ENCODE peak calls at places on chromosomes 11 and 22, in six cellular contexts. A is ACHN; N is BJ; K is activated CD4-positive, CD25-positive, alpha-beta regulatory T cell treated with anti-CD3 and anti-CD28 coated beads, Interleukin-2, amount 50 U/mL, for 72 hours; B is OCI-LY7; G is RPMI8226. F is an unnamed sample.

GRCh38 chr22:49827307-49827852 is 293 bp downstream of the BRD1 start:
- DNase-seq in A (peak), N (no peak), G (peak), K (no peak), B (no peak), F (no peak)

GRCh38 chr11:62880803-62881578 is at the start of gene SLC3A2:
- DNase-seq in G (peak), N (peak), A (peak), B (peak), K (peak), F (peak)

GRCh38 chr22:40153186-40153585 is 24.5 kb upstream of the TNRC6B start:
- DNase-seq in B (no peak), A (no peak), G (no peak), K (no peak), N (no peak), F (no peak)

GRCh38 chr22:50082961-50083461 is 2.2 kb downstream of the MLC1 start:
- DNase-seq in G (peak), A (no peak), N (no peak), B (no peak), K (no peak), F (no peak)

GRCh38 chr22:19407649-19408606 is 23.6 kb downstream of the HIRA start:
- DNase-seq in B (no peak), N (no peak), A (no peak), K (no peak), G (no peak), F (no peak)

GRCh38 chr11:47248304-47248663 is 330 bp downstream of the ACP2 start:
- DNase-seq in B (peak), N (no peak), A (peak), K (no peak), G (peak), F (peak)

GRCh38 chr11:61153593-61154090 is 7.6 kb downstream of the VPS37C start:
- DNase-seq in B (no peak), K (no peak), A (no peak), G (no peak), N (no peak), F (no peak)

GRCh38 chr11:69151811-69152210 is 3.9 kb upstream of the SMIM38 start:
- DNase-seq in G (no peak), A (no peak), N (no peak), K (no peak), B (no peak), F (no peak)

GRCh38 chr22:44605486-44605885 is 96.5 kb upstream of the PRR5 start:
- DNase-seq in B (no peak), K (no peak), A (no peak), G (peak), N (no peak), F (no peak)

GRCh38 chr22:31240011-31240410 is 27.9 kb downstream of the LIMK2 start:
- DNase-seq in A (no peak), B (no peak), N (no peak), K (no peak), G (no peak), F (no peak)

GRCh38 chr11:112537846-112538330 is 277.2 kb upstream of the PLET1 start:
- DNase-seq in B (no peak), A (no peak), N (no peak), K (no peak), G (no peak), F (no peak)

GRCh38 chr11:61922539-61922938 is 5.2 kb upstream of the RAB3IL1 start:
- DNase-seq in A (no peak), G (peak), N (peak), K (no peak), B (no peak), F (peak)

GRCh38 chr11:68364581-68364980 is 52.2 kb downstream of the LRP5 start:
- DNase-seq in A (no peak), N (no peak), G (no peak), B (no peak), K (no peak), F (no peak)

GRCh38 chr11:23310276-23310675 is 450.0 kb upstream of the CCDC179 start:
- DNase-seq in G (no peak), K (no peak), B (no peak), A (no peak), N (no peak), F (no peak)

GRCh38 chr11:86106916-86107315 is 38.0 kb upstream of the PICALM start:
- DNase-seq in A (no peak), K (no peak), G (no peak), B (no peak), N (no peak), F (no peak)

GRCh38 chr11:15139958-15140659 is 25.4 kb downstream of the INSC start:
- DNase-seq in N (no peak), G (no peak), B (no peak), A (no peak), K (no peak), F (no peak)

GRCh38 chr11:44708063-44708462 is 18.7 kb upstream of the TSPAN18 start:
- DNase-seq in G (no peak), A (no peak), B (no peak), K (no peak), N (no peak), F (no peak)

GRCh38 chr11:112345708-112346107 is 85.0 kb upstream of the PLET1 start:
- DNase-seq in K (no peak), N (no peak), G (no peak), B (no peak), A (no peak), F (no peak)

GRCh38 chr22:37492428-37493344 is 6.5 kb upstream of the MFNG start:
- DNase-seq in A (peak), B (peak), G (peak), K (peak), N (no peak), F (peak)

GRCh38 chr11:43632171-43632570 is 48.4 kb upstream of the HSD17B12 start:
- DNase-seq in N (peak), B (no peak), K (no peak), G (no peak), A (no peak), F (no peak)

GRCh38 chr11:65941720-65942310 is 3.5 kb upstream of the TSGA10IP start:
- DNase-seq in B (no peak), A (no peak), G (no peak), K (no peak), N (no peak), F (no peak)

GRCh38 chr11:44509291-44509690 is 56.2 kb upstream of the CD82 start:
- DNase-seq in B (no peak), N (no peak), A (no peak), G (no peak), K (no peak), F (no peak)

GRCh38 chr22:25282346-25282670 is 62.9 kb downstream of the CRYBB2 start:
- DNase-seq in B (no peak), N (no peak), A (no peak), G (no peak), K (no peak), F (peak)

GRCh38 chr11:1735271-1735670 is 15.1 kb downstream of the IFITM10 start:
- DNase-seq in N (no peak), K (no peak), A (no peak), G (no peak), B (no peak), F (no peak)

GRCh38 chr11:92764128-92764527 is 205.3 kb upstream of the MTNR1B start:
- DNase-seq in K (no peak), B (no peak), A (no peak), G (peak), N (no peak), F (no peak)

GRCh38 chr11:73598719-73599379 is 937 bp upstream of the FAM168A start:
- DNase-seq in N (no peak), B (no peak), K (no peak), G (no peak), A (no peak), F (no peak)

GRCh38 chr22:50532353-50532700 is 2.5 kb upstream of the TYMP start:
- DNase-seq in K (no peak), A (no peak), B (peak), G (no peak), N (no peak), F (no peak)

GRCh38 chr11:45022294-45023064 is 71.8 kb upstream of the TP53I11 start:
- DNase-seq in K (no peak), B (no peak), N (no peak), G (peak), A (no peak), F (no peak)

GRCh38 chr22:19687561-19688300 is 26.6 kb upstream of the SEPTIN5 start:
- DNase-seq in N (no peak), K (peak), G (no peak), B (no peak), A (no peak), F (no peak)

GRCh38 chr22:47152938-47153337 is 390.5 kb downstream of the TBC1D22A start:
- DNase-seq in G (no peak), K (no peak), A (no peak), B (no peak), N (no peak), F (no peak)

GRCh38 chr22:37491559-37492427 is 5.6 kb upstream of the MFNG start:
- DNase-seq in A (no peak), N (no peak), K (no peak), B (peak), G (no peak), F (no peak)

GRCh38 chr11:1075341-1075911 is 752 bp downstream of the MUC2 start:
- DNase-seq in K (peak), G (no peak), B (no peak), A (no peak), N (no peak), F (no peak)

GRCh38 chr11:78325274-78325781 is 92.3 kb downstream of the GAB2 start:
- DNase-seq in B (no peak), K (no peak), N (no peak), A (no peak), G (no peak), F (no peak)

GRCh38 chr11:3723014-3723708 is 52.0 kb upstream of the CHRNA10 start:
- DNase-seq in A (peak), K (no peak), N (peak), G (no peak), B (no peak), F (no peak)

GRCh38 chr22:38750638-38751037 is 5.2 kb downstream of the SUN2 start:
- DNase-seq in B (no peak), K (no peak), N (no peak), A (no peak), G (no peak), F (no peak)

GRCh38 chr11:99449345-99449744 is 428.6 kb downstream of the CNTN5 start:
- DNase-seq in N (no peak), B (no peak), A (no peak), K (no peak), G (no peak), F (no peak)

GRCh38 chr11:110148775-110149744 is 55.9 kb downstream of the ZC3H12C start:
- DNase-seq in G (no peak), K (no peak), A (peak), N (no peak), B (no peak), F (peak)